ENCODE peak calls at places on chromosomes 6 and 20, in five cellular contexts. One of them, this sample, is unnamed.

GRCh38 chr20:35478804-35479472 is 23.5 kb downstream of the CEP250 start:
- DNase-seq in pancreas: no peak
- DNase-seq in colonic mucosa: no peak
- DNase-seq in endothelial cell of umbilical vein: no peak
- DNase-seq in CD8-positive, alpha-beta T cell: no peak
- DNase-seq in this sample: no peak

GRCh38 chr6:3999800-4000661 is 78.9 kb downstream of the FAM217A start:
- DNase-seq in pancreas: no peak
- DNase-seq in endothelial cell of umbilical vein: no peak
- DNase-seq in CD8-positive, alpha-beta T cell: no peak
- DNase-seq in colonic mucosa: no peak
- DNase-seq in this sample: no peak

GRCh38 chr20:10922521-10922920 is 248.7 kb upstream of the JAG1 start:
- DNase-seq in colonic mucosa: no peak
- DNase-seq in pancreas: no peak
- DNase-seq in endothelial cell of umbilical vein: no peak
- DNase-seq in CD8-positive, alpha-beta T cell: no peak
- DNase-seq in this sample: no peak

GRCh38 chr20:38173237-38174156 is 8.4 kb upstream of the TGM2 start:
- DNase-seq in pancreas: no peak
- DNase-seq in colonic mucosa: no peak
- DNase-seq in endothelial cell of umbilical vein: peak
- DNase-seq in CD8-positive, alpha-beta T cell: no peak
- DNase-seq in this sample: peak

GRCh38 chr20:33130553-33130952 is 37.4 kb upstream of the BPIFA2 start:
- DNase-seq in colonic mucosa: no peak
- DNase-seq in pancreas: no peak
- DNase-seq in endothelial cell of umbilical vein: no peak
- DNase-seq in CD8-positive, alpha-beta T cell: no peak
- DNase-seq in this sample: no peak

GRCh38 chr20:34705383-34706021 is 1.4 kb downstream of the TP53INP2 start:
- DNase-seq in pancreas: no peak
- DNase-seq in endothelial cell of umbilical vein: peak
- DNase-seq in colonic mucosa: peak
- DNase-seq in CD8-positive, alpha-beta T cell: no peak
- DNase-seq in this sample: peak

GRCh38 chr6:46704562-46704961 is 16.9 kb downstream of the TDRD6 start:
- DNase-seq in pancreas: no peak
- DNase-seq in colonic mucosa: no peak
- DNase-seq in endothelial cell of umbilical vein: peak
- DNase-seq in CD8-positive, alpha-beta T cell: no peak
- DNase-seq in this sample: peak

GRCh38 chr6:32816746-32817204 is at the start of gene HLA-DOB:
- DNase-seq in endothelial cell of umbilical vein: peak
- DNase-seq in pancreas: no peak
- DNase-seq in colonic mucosa: no peak
- DNase-seq in CD8-positive, alpha-beta T cell: no peak
- DNase-seq in this sample: peak

GRCh38 chr6:79911992-79912391 is 35.4 kb downstream of the ELOVL4 start:
- DNase-seq in colonic mucosa: no peak
- DNase-seq in pancreas: no peak
- DNase-seq in endothelial cell of umbilical vein: no peak
- DNase-seq in CD8-positive, alpha-beta T cell: no peak
- DNase-seq in this sample: no peak

GRCh38 chr6:116389357-116389756 is 18.6 kb downstream of the DSE start:
- DNase-seq in endothelial cell of umbilical vein: no peak
- DNase-seq in pancreas: no peak
- DNase-seq in CD8-positive, alpha-beta T cell: no peak
- DNase-seq in colonic mucosa: no peak
- DNase-seq in this sample: no peak
- H3K27ac ChIP-seq in endothelial cell of umbilical vein: peak
- H3K27ac ChIP-seq in pancreas: no peak
- H3K27ac ChIP-seq in CD8-positive, alpha-beta T cell: no peak
- H3K27ac ChIP-seq in colonic mucosa: no peak
- H3K27ac ChIP-seq in this sample: no peak

GRCh38 chr6:63348836-63349235 is 29.1 kb upstream of the LGSN start:
- DNase-seq in colonic mucosa: no peak
- DNase-seq in pancreas: no peak
- DNase-seq in endothelial cell of umbilical vein: peak
- DNase-seq in CD8-positive, alpha-beta T cell: no peak
- DNase-seq in this sample: no peak

GRCh38 chr6:63353282-63353630 is 33.5 kb upstream of the LGSN start:
- DNase-seq in colonic mucosa: no peak
- DNase-seq in CD8-positive, alpha-beta T cell: no peak
- DNase-seq in endothelial cell of umbilical vein: no peak
- DNase-seq in pancreas: no peak
- DNase-seq in this sample: no peak

GRCh38 chr6:63352587-63353281 is 33.0 kb upstream of the LGSN start:
- DNase-seq in pancreas: peak
- DNase-seq in colonic mucosa: peak
- DNase-seq in endothelial cell of umbilical vein: peak
- DNase-seq in CD8-positive, alpha-beta T cell: no peak
- DNase-seq in this sample: peak

GRCh38 chr6:63349401-63349800 is 29.6 kb upstream of the LGSN start:
- DNase-seq in endothelial cell of umbilical vein: peak
- DNase-seq in colonic mucosa: no peak
- DNase-seq in CD8-positive, alpha-beta T cell: no peak
- DNase-seq in pancreas: no peak
- DNase-seq in this sample: no peak

DNA sequence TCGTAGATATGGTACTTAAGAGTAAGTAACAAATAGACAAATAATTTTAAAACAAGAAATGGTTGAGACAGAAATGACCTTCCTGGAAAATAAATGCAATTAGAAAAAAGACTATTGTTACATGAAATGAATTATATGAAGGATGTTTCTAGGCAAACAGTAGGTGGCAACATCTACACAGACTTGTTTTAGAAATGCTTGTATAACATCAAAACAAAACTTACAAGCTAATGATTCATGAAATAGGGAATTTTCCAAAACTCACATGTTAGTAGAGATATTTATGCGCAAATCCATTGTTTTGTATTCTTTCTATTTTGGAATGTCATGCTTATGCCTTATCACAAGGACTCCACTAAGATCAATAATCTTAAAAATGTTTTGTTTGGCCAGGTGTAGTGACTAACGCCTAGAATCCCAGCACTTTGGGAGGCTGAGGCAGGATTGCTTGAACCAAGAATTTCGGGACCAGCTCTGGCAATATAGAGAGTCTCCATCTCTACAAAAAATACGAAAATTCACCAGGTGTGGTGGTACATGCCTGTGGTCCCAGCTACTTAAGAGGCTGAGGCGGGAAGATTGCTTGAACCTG is 32.3 kb upstream of the LGSN start:
- DNase-seq in CD8-positive, alpha-beta T cell: no peak
- DNase-seq in colonic mucosa: no peak
- DNase-seq in pancreas: peak
- DNase-seq in endothelial cell of umbilical vein: peak
- DNase-seq in this sample: peak
- TF ChIP-seq CTCF in CD8-positive, alpha-beta T cell: no peak
- TF ChIP-seq CTCF in colonic mucosa: peak
- TF ChIP-seq CTCF in pancreas: no peak
- TF ChIP-seq CTCF in endothelial cell of umbilical vein: no peak
- TF ChIP-seq CTCF in this sample: peak

GRCh38 chr6:18632670-18633410 is 245.7 kb downstream of the RNF144B start:
- DNase-seq in endothelial cell of umbilical vein: peak
- DNase-seq in CD8-positive, alpha-beta T cell: no peak
- DNase-seq in pancreas: no peak
- DNase-seq in colonic mucosa: no peak
- DNase-seq in this sample: peak
- H3K27ac ChIP-seq in endothelial cell of umbilical vein: no peak
- H3K27ac ChIP-seq in CD8-positive, alpha-beta T cell: no peak
- H3K27ac ChIP-seq in pancreas: no peak
- H3K27ac ChIP-seq in colonic mucosa: no peak
- H3K27ac ChIP-seq in this sample: no peak

GRCh38 chr20:50504231-50504823 is 5.9 kb upstream of the PTPN1 start:
- DNase-seq in colonic mucosa: no peak
- DNase-seq in pancreas: no peak
- DNase-seq in CD8-positive, alpha-beta T cell: no peak
- DNase-seq in endothelial cell of umbilical vein: peak
- DNase-seq in this sample: no peak
- TF ChIP-seq CTCF in colonic mucosa: no peak
- TF ChIP-seq CTCF in pancreas: no peak
- TF ChIP-seq CTCF in CD8-positive, alpha-beta T cell: no peak
- TF ChIP-seq CTCF in endothelial cell of umbilical vein: no peak
- TF ChIP-seq CTCF in this sample: no peak

GRCh38 chr20:4665591-4665990 is 56.1 kb upstream of the PRND start:
- DNase-seq in pancreas: no peak
- DNase-seq in endothelial cell of umbilical vein: no peak
- DNase-seq in CD8-positive, alpha-beta T cell: no peak
- DNase-seq in colonic mucosa: no peak
- DNase-seq in this sample: no peak

GRCh38 chr20:4667836-4668235 is 53.9 kb upstream of the PRND start:
- DNase-seq in colonic mucosa: no peak
- DNase-seq in endothelial cell of umbilical vein: no peak
- DNase-seq in pancreas: no peak
- DNase-seq in CD8-positive, alpha-beta T cell: no peak
- DNase-seq in this sample: no peak

GRCh38 chr20:4667371-4667773 is 54.3 kb upstream of the PRND start:
- DNase-seq in endothelial cell of umbilical vein: no peak
- DNase-seq in pancreas: no peak
- DNase-seq in colonic mucosa: no peak
- DNase-seq in CD8-positive, alpha-beta T cell: no peak
- DNase-seq in this sample: no peak

GRCh38 chr20:4664691-4665360 is 56.9 kb upstream of the PRND start:
- DNase-seq in pancreas: no peak
- DNase-seq in colonic mucosa: no peak
- DNase-seq in endothelial cell of umbilical vein: no peak
- DNase-seq in CD8-positive, alpha-beta T cell: no peak
- DNase-seq in this sample: no peak

GRCh38 chr20:4666001-4666470 is 55.7 kb upstream of the PRND start:
- DNase-seq in endothelial cell of umbilical vein: peak
- DNase-seq in pancreas: no peak
- DNase-seq in CD8-positive, alpha-beta T cell: no peak
- DNase-seq in colonic mucosa: peak
- DNase-seq in this sample: peak
- H3K27ac ChIP-seq in endothelial cell of umbilical vein: peak
- H3K27ac ChIP-seq in pancreas: no peak
- H3K27ac ChIP-seq in CD8-positive, alpha-beta T cell: peak
- H3K27ac ChIP-seq in colonic mucosa: no peak
- H3K27ac ChIP-seq in this sample: peak

GRCh38 chr20:3846378-3846739 is 275 bp upstream of the MAVS start:
- DNase-seq in colonic mucosa: no peak
- DNase-seq in CD8-positive, alpha-beta T cell: no peak
- DNase-seq in endothelial cell of umbilical vein: no peak
- DNase-seq in pancreas: no peak
- DNase-seq in this sample: no peak

GRCh38 chr20:3848565-3848964 is 1.9 kb downstream of the MAVS start:
- DNase-seq in endothelial cell of umbilical vein: no peak
- DNase-seq in colonic mucosa: no peak
- DNase-seq in CD8-positive, alpha-beta T cell: no peak
- DNase-seq in pancreas: no peak
- DNase-seq in this sample: no peak

GRCh38 chr20:3847419-3847940 is 846 bp downstream of the MAVS start:
- DNase-seq in colonic mucosa: no peak
- DNase-seq in endothelial cell of umbilical vein: peak
- DNase-seq in pancreas: no peak
- DNase-seq in CD8-positive, alpha-beta T cell: no peak
- DNase-seq in this sample: no peak

GRCh38 chr20:3843490-3843889 is 3.1 kb upstream of the MAVS start:
- DNase-seq in pancreas: no peak
- DNase-seq in endothelial cell of umbilical vein: no peak
- DNase-seq in colonic mucosa: no peak
- DNase-seq in CD8-positive, alpha-beta T cell: no peak
- DNase-seq in this sample: peak

GRCh38 chr20:3846740-3847418 is at the start of gene MAVS:
- DNase-seq in endothelial cell of umbilical vein: peak
- DNase-seq in colonic mucosa: peak
- DNase-seq in pancreas: peak
- DNase-seq in CD8-positive, alpha-beta T cell: peak
- DNase-seq in this sample: peak
- TF ChIP-seq CTCF in endothelial cell of umbilical vein: no peak
- TF ChIP-seq CTCF in colonic mucosa: no peak
- TF ChIP-seq CTCF in pancreas: no peak
- TF ChIP-seq CTCF in CD8-positive, alpha-beta T cell: no peak
- TF ChIP-seq CTCF in this sample: no peak